ENCODE peak calls at places on chromosomes 4 and X, in eight cellular contexts. J, C, W, F, M, B, S and L are unnamed samples.

GRCh38 chr4:8305851-8306361 is 36.4 kb downstream of the HTRA3 start:
- DNase-seq in J (no peak), C (peak; percentile 62), W (no peak), F (peak; percentile 43), M (no peak), B (no peak), S (peak; percentile 66), L (no peak)

GRCh38 chrX:150155396-150156048 is 207.6 kb upstream of the MAMLD1 start:
- DNase-seq in J (no peak), C (peak; percentile 52), W (peak; percentile 55), F (peak; percentile 69), M (no peak), B (no peak), S (peak; percentile 65), L (peak; percentile 52)

GRCh38 chr4:23163649-23164436 is 471.1 kb downstream of the GBA3 start:
- DNase-seq in J (no peak), C (no peak), W (peak; percentile 10), F (no peak), M (no peak), B (no peak), S (no peak), L (no peak)

GRCh38 chrX:143994206-143994605 is 110.3 kb downstream of the UBE2NL start:
- DNase-seq in J (no peak), C (no peak), W (no peak), F (no peak), M (no peak), B (no peak), S (no peak), L (no peak)

GRCh38 chr4:5572114-5572513 is 136.2 kb downstream of the EVC2 start:
- DNase-seq in J (peak; percentile 17), C (no peak), W (no peak), F (no peak), M (no peak), B (no peak), S (no peak), L (no peak)

GRCh38 chr4:53847935-53848334 is 216.5 kb downstream of the CHIC2 start:
- DNase-seq in J (no peak), C (no peak), W (no peak), F (no peak), M (no peak), B (no peak), S (no peak), L (no peak)

GRCh38 chrX:152170621-152171020 is 32.2 kb upstream of the MAGEA10 start:
- DNase-seq in J (peak; percentile 1), C (no peak), W (no peak), F (no peak), M (no peak), B (no peak), S (no peak), L (no peak)

GRCh38 chrX:100477468-100477867 is 67.4 kb upstream of the PCDH19 start:
- DNase-seq in J (no peak), C (no peak), W (no peak), F (no peak), M (no peak), B (no peak), S (no peak), L (no peak)

GRCh38 chr4:47824844-47825243 is 13.0 kb downstream of the CORIN start:
- DNase-seq in J (no peak), C (peak; percentile 89), W (no peak), F (no peak), M (no peak), B (no peak), S (peak; percentile 81), L (no peak)

GRCh38 chr4:25993564-25994185 is 79.7 kb downstream of the SMIM20 start:
- DNase-seq in J (peak; percentile 69), C (peak; percentile 47), W (no peak), F (peak; percentile 59), M (no peak), B (no peak), S (peak; percentile 49), L (no peak)

GRCh38 chr4:115781528-115782146 is 668.2 kb upstream of the NDST4 start:
- DNase-seq in J (peak; percentile 89), C (no peak), W (no peak), F (no peak), M (no peak), B (no peak), S (no peak), L (no peak)

GRCh38 chr4:38678078-38678477 is 14.1 kb downstream of the KLF3 start:
- DNase-seq in J (no peak), C (no peak), W (peak; percentile 100), F (no peak), M (no peak), B (no peak), S (no peak), L (no peak)

GRCh38 chr4:111046811-111047210 is 423.9 kb upstream of the PITX2 start:
- DNase-seq in J (no peak), C (no peak), W (no peak), F (no peak), M (no peak), B (no peak), S (no peak), L (no peak)

GRCh38 chrX:153450949-153451277 is 5.1 kb upstream of the TREX2 start:
- DNase-seq in J (no peak), C (no peak), W (no peak), F (peak; percentile 40), M (no peak), B (no peak), S (no peak), L (no peak)

GRCh38 chr4:2742081-2742822 is 13.9 kb downstream of the TNIP2 start:
- DNase-seq in J (no peak), C (no peak), W (no peak), F (no peak), M (no peak), B (no peak), S (no peak), L (no peak)

GRCh38 chr4:150578745-150579470 is 3.0 kb upstream of the MAB21L2 start:
- DNase-seq in J (no peak), C (no peak), W (peak; percentile 57), F (no peak), M (no peak), B (no peak), S (no peak), L (no peak)

GRCh38 chr4:70739496-70740337 is 18.0 kb downstream of the RUFY3 start:
- DNase-seq in J (peak; percentile 59), C (no peak), W (peak; percentile 34), F (no peak), M (no peak), B (no peak), S (no peak), L (no peak)

GRCh38 chr4:181956502-181956901 is 286.7 kb upstream of the TENM3 start:
- DNase-seq in J (no peak), C (no peak), W (no peak), F (no peak), M (no peak), B (no peak), S (no peak), L (no peak)

GRCh38 chr4:112119358-112119783 is 25.9 kb upstream of the FAM241A start:
- DNase-seq in J (no peak), C (no peak), W (no peak), F (no peak), M (no peak), B (no peak), S (no peak), L (no peak)

GRCh38 chrX:68842781-68843581 is 14.2 kb downstream of the EFNB1 start:
- DNase-seq in J (peak; percentile 79), C (no peak), W (peak; percentile 19), F (no peak), M (no peak), B (peak; percentile 39), S (no peak), L (no peak)

GRCh38 chrX:2608638-2609430 is 82.3 kb upstream of the CD99 start:
- DNase-seq in J (peak; percentile 82), C (peak; percentile 89), W (peak; percentile 72), F (peak; percentile 93), M (peak; percentile 63), B (peak; percentile 89), S (peak; percentile 89), L (peak; percentile 79)
- TF ChIP-seq POLR2A in J (peak; percentile 27), C (peak; percentile 40), W (no peak), F (peak; percentile 60), M (no peak), B (no peak), S (peak; percentile 31), L (peak; percentile 60)

DNA sequence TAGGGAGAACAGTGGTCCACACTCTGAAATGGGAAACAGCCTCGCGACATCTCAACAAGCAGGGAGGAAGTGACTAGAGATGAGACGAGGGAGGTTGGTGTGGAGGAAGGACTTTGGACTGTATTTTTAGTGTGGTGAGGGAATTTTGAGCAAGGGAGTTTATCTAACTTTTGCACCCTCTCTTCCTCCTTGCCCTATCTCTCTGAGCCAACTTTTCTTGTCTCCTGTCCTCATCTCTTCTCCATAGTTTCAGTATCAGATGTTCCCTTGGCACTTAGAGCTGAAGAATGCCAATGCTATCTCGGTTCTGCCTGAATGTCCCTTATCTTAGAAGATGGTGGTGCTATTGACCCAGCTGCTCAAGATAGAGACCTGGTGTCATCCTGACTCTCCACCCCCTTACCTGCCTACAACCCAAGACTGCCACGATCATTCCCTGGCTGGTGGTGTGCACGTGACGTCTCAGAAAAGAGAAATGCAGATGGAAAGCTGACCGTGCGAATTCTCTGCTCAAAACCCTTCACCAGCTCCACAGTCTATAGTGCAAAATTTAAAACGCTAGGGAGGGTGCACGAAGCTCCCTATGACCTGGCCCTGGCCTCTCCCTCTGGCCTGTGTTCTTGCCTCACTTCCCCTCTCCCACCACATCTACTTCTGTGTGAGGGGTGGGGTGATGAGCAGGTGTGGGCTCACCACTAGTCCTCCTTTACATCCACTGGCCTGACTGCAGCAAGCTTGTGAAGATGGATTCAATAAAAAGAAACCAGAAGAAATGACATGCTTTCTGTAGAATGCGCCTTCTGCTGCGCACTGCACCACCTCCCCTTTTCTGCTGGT is 20.9 kb downstream of the MPP1 start:
- DNase-seq in J (peak; percentile 70), C (no peak), W (no peak), F (no peak), M (no peak), B (no peak), S (no peak), L (no peak)
- TF ChIP-seq POLR2A in J (no peak), C (no peak), W (no peak), F (no peak), M (no peak), B (no peak), S (no peak), L (no peak)

GRCh38 chrX:48573690-48574269 is 504 bp upstream of the RBM3 start:
- DNase-seq in J (no peak), C (peak; percentile 71), W (no peak), F (peak; percentile 53), M (peak; percentile 14), B (peak; percentile 30), S (peak; percentile 75), L (no peak)
- TF ChIP-seq POLR2A in J (no peak), C (no peak), W (no peak), F (no peak), M (no peak), B (no peak), S (no peak), L (no peak)

GRCh38 chr4:52721968-52722814 is 29.0 kb downstream of the ERVMER34-1 start:
- DNase-seq in J (peak; percentile 99), C (peak; percentile 95), W (peak; percentile 97), F (peak; percentile 97), M (peak; percentile 87), B (peak; percentile 93), S (peak; percentile 98), L (peak; percentile 70)
- TF ChIP-seq POLR2A in J (peak; percentile 82), C (peak; percentile 80), W (peak; percentile 65), F (peak; percentile 36), M (no peak), B (no peak), S (peak; percentile 82), L (peak; percentile 87)

GRCh38 chrX:49922291-49923241 is at the start of gene CLCN5:
- DNase-seq in J (peak; percentile 94), C (peak; percentile 96), W (peak; percentile 91), F (peak; percentile 98), M (peak; percentile 91), B (peak; percentile 97), S (peak; percentile 98), L (peak; percentile 44)
- TF ChIP-seq POLR2A in J (peak; percentile 49), C (peak; percentile 49), W (no peak), F (no peak), M (peak; percentile 50), B (no peak), S (peak; percentile 75), L (peak; percentile 37)